ENCODE peak calls at places on chromosomes 16 and 17, in five cellular contexts. E is sigmoid colon, B is GM12878, S is A549, C is stomach. P is an unnamed sample.

GRCh38 chr17:73192894-73193701 is at the start of gene COG1:
- DNase-seq in E (peak), B (no peak), S (peak), C (peak), P (peak)

GRCh38 chr17:44581868-44582267 is 24.6 kb downstream of the FZD2 start:
- DNase-seq in E (no peak), B (no peak), S (peak), C (no peak), P (no peak)

GRCh38 chr17:35448214-35448898 is at the start of gene SLFN13:
- DNase-seq in E (peak), B (peak), S (peak), C (peak), P (peak)

GRCh38 chr17:32477220-32477619 is 9.6 kb upstream of the CDK5R1 start:
- DNase-seq in E (no peak), B (no peak), S (no peak), C (no peak), P (no peak)

GRCh38 chr16:53080345-53081031 is 25.7 kb downstream of the CHD9 start:
- DNase-seq in E (peak), B (no peak), S (peak), C (no peak), P (no peak)

GRCh38 chr17:82317394-82318168 is at the start of gene CD7:
- DNase-seq in E (no peak), B (no peak), S (no peak), C (no peak), P (no peak)

GRCh38 chr17:40499551-40500189 is 1.8 kb downstream of the TNS4 start:
- DNase-seq in E (peak), B (no peak), S (peak), C (peak), P (peak)

GRCh38 chr16:88886915-88887521 is 20.6 kb upstream of the PABPN1L start:
- DNase-seq in E (peak), B (no peak), S (no peak), C (peak), P (no peak)

GRCh38 chr16:47774661-47775060 is 313.5 kb downstream of the PHKB start:
- DNase-seq in E (no peak), B (no peak), S (no peak), C (peak), P (no peak)

GRCh38 chr17:27245230-27245696 is 48.7 kb upstream of the WSB1 start:
- DNase-seq in E (peak), B (peak), S (peak), C (peak), P (peak)

GRCh38 chr17:2067559-2067958 is 12.7 kb downstream of the HIC1 start:
- DNase-seq in E (peak), B (no peak), S (no peak), C (no peak), P (no peak)

GRCh38 chr17:57941384-57942370 is 13.5 kb downstream of the CUEDC1 start:
- DNase-seq in E (peak), B (no peak), S (no peak), C (no peak), P (no peak)

GRCh38 chr17:33390479-33391027 is 97.5 kb upstream of the ASIC2 start:
- DNase-seq in E (no peak), B (no peak), S (no peak), C (no peak), P (no peak)

GRCh38 chr16:20918486-20919239 is 18.1 kb downstream of the LYRM1 start:
- DNase-seq in E (peak), B (no peak), S (no peak), C (no peak), P (no peak)

GRCh38 chr16:89338863-89339262 is 121.4 kb downstream of the ZNF778 start:
- DNase-seq in E (no peak), B (no peak), S (no peak), C (no peak), P (no peak)

GRCh38 chr17:46768540-46768870 is 50.0 kb downstream of the WNT3 start:
- DNase-seq in E (no peak), B (no peak), S (no peak), C (peak), P (peak)

GRCh38 chr17:73297934-73298861 is 13.6 kb downstream of the CDC42EP4 start:
- DNase-seq in E (no peak), B (no peak), S (no peak), C (no peak), P (no peak)

GRCh38 chr16:14309001-14309886 is 238.1 kb downstream of the MRTFB start:
- DNase-seq in E (no peak), B (no peak), S (no peak), C (peak), P (no peak)
- TF ChIP-seq POLR2A in E (no peak), B (no peak), S (no peak), C (no peak), P (no peak)

GRCh38 chr16:30983898-30984610 is 953 bp upstream of the HSD3B7 start:
- DNase-seq in E (no peak), B (no peak), S (no peak), C (no peak), P (no peak)

GRCh38 chr16:30983289-30983889 is 1.6 kb upstream of the HSD3B7 start:
- DNase-seq in E (no peak), B (no peak), S (no peak), C (no peak), P (no peak)

GRCh38 chr16:30986129-30986991 is 1.4 kb downstream of the HSD3B7 start:
- DNase-seq in E (no peak), B (no peak), S (no peak), C (no peak), P (peak)

GRCh38 chr16:30985401-30986128 is 558 bp downstream of the HSD3B7 start:
- DNase-seq in E (no peak), B (no peak), S (peak), C (peak), P (peak)

GRCh38 chr16:30984669-30985400 is at the start of gene HSD3B7:
- DNase-seq in E (peak), B (no peak), S (peak), C (peak), P (peak)
- TF ChIP-seq EP300 in E (no peak), B (no peak), S (no peak), C (no peak), P (no peak)

GRCh38 chr16:57377080-57377841 is 5.0 kb downstream of the CX3CL1 start:
- DNase-seq in E (no peak), B (peak), S (peak), C (no peak), P (no peak)
- TF ChIP-seq POLR2A in E (no peak), B (no peak), S (no peak), C (no peak), P (no peak)

GRCh38 chr16:2752850-2753522 is 548 bp downstream of the SRRM2 start:
- DNase-seq in E (peak), B (no peak), S (peak), C (peak), P (no peak)

GRCh38 chr16:2753523-2754020 is 1.1 kb downstream of the SRRM2 start:
- DNase-seq in E (no peak), B (no peak), S (no peak), C (no peak), P (no peak)

GRCh38 chr16:2749936-2750335 is 2.5 kb upstream of the SRRM2 start:
- DNase-seq in E (no peak), B (no peak), S (no peak), C (no peak), P (no peak)

GRCh38 chr16:2751577-2752034 is 832 bp upstream of the SRRM2 start:
- DNase-seq in E (peak), B (no peak), S (peak), C (no peak), P (no peak)

DNA sequence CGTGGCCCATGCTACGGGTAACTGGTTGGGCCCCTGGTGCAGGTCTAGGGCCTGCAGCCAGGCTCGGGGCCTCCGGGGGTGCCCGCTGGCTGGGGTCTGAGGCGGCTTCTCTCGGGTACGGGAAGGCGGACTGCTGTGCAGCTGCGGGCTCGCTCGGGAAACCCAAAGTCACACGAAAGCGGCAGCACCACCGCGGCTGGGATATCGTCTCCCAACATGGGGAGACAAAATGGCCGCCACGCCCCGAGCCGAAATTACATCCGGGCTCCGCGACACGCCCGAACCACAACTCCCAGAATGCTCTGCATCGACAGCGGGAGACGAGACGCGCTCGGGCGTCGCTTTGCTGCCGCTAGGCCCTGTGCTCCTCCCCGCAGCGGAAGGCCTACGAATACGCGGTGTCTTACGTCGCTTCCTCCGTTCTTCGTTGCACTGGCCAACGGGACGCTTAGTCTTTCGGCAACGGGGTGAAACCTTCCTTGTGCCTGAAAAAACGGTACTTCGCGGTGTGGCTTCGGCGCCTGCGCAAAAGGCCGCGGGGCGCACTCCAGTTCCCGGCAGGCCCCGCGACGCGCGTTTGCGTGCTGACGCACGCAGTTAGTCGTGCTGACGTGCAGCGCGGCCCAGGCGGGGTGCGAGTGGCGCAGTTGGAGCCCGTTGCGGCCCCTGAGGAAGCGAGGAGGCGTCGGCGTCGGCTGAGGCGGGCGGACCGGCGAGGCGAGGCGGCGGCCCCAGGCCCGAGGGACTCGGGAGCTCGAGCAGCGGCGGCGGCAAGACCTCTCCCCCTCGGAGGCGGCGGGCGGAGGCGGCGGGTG is at the start of gene SRRM2:
- DNase-seq in E (peak), B (peak), S (peak), C (peak), P (peak)
- TF ChIP-seq EP300 in E (no peak), B (no peak), S (no peak), C (no peak), P (no peak)

GRCh38 chr16:60463986-60464385 is 1572.3 kb downstream of the CDH8 start:
- DNase-seq in E (no peak), B (no peak), S (no peak), C (no peak), P (no peak)
- TF ChIP-seq POLR2A in E (no peak), B (no peak), S (no peak), C (no peak), P (no peak)